ENCODE peak calls at places on chromosomes 13 and 19, in nine cellular contexts. One of them, this sample, is unnamed.

GRCh38 chr19:51090471-51090870 is 7.8 kb upstream of the KLK14 start:
- DNase-seq in thoracic aorta: no peak
- DNase-seq in breast epithelium: no peak
- DNase-seq in heart right ventricle: no peak
- DNase-seq in RWPE2: no peak
- DNase-seq in A673: no peak
- DNase-seq in esophagus muscularis mucosa: no peak
- DNase-seq in left ventricle myocardium inferior: no peak
- DNase-seq in hepatocyte: no peak
- DNase-seq in this sample: no peak

GRCh38 chr19:52664461-52664860 is 26.3 kb upstream of the ZNF83 start:
- DNase-seq in esophagus muscularis mucosa: no peak
- DNase-seq in breast epithelium: no peak
- DNase-seq in hepatocyte: no peak
- DNase-seq in A673: no peak
- DNase-seq in left ventricle myocardium inferior: no peak
- DNase-seq in heart right ventricle: no peak
- DNase-seq in RWPE2: no peak
- DNase-seq in thoracic aorta: no peak
- DNase-seq in this sample: no peak

GRCh38 chr13:114339779-114340534 is 25.7 kb downstream of the CHAMP1 start:
- DNase-seq in RWPE2: no peak
- DNase-seq in breast epithelium: no peak
- DNase-seq in A673: peak; percentile 78
- DNase-seq in thoracic aorta: no peak
- DNase-seq in esophagus muscularis mucosa: no peak
- DNase-seq in heart right ventricle: no peak
- DNase-seq in hepatocyte: no peak
- DNase-seq in left ventricle myocardium inferior: peak; percentile 18
- DNase-seq in this sample: peak; percentile 54

GRCh38 chr19:34282611-34283519 is 28.5 kb downstream of the GARRE1 start:
- DNase-seq in esophagus muscularis mucosa: no peak
- DNase-seq in RWPE2: no peak
- DNase-seq in breast epithelium: no peak
- DNase-seq in A673: no peak
- DNase-seq in left ventricle myocardium inferior: no peak
- DNase-seq in heart right ventricle: no peak
- DNase-seq in thoracic aorta: no peak
- DNase-seq in hepatocyte: no peak
- DNase-seq in this sample: no peak

GRCh38 chr13:42819712-42820111 is 38.3 kb downstream of the FAM216B start:
- DNase-seq in RWPE2: no peak
- DNase-seq in breast epithelium: no peak
- DNase-seq in heart right ventricle: no peak
- DNase-seq in left ventricle myocardium inferior: no peak
- DNase-seq in A673: peak; percentile 9
- DNase-seq in thoracic aorta: no peak
- DNase-seq in esophagus muscularis mucosa: no peak
- DNase-seq in hepatocyte: no peak
- DNase-seq in this sample: no peak

GRCh38 chr13:93652942-93653341 is 426.3 kb downstream of the GPC6 start:
- DNase-seq in breast epithelium: no peak
- DNase-seq in RWPE2: no peak
- DNase-seq in thoracic aorta: no peak
- DNase-seq in hepatocyte: no peak
- DNase-seq in A673: no peak
- DNase-seq in heart right ventricle: no peak
- DNase-seq in left ventricle myocardium inferior: no peak
- DNase-seq in esophagus muscularis mucosa: no peak
- DNase-seq in this sample: no peak

GRCh38 chr13:40329682-40330485 is 336.6 kb downstream of the FOXO1 start:
- DNase-seq in breast epithelium: no peak
- DNase-seq in esophagus muscularis mucosa: peak; percentile 87
- DNase-seq in RWPE2: no peak
- DNase-seq in thoracic aorta: no peak
- DNase-seq in A673: no peak
- DNase-seq in heart right ventricle: no peak
- DNase-seq in left ventricle myocardium inferior: no peak
- DNase-seq in hepatocyte: no peak
- DNase-seq in this sample: no peak

GRCh38 chr13:42969558-42970172 is 22.4 kb downstream of the EPSTI1 start:
- DNase-seq in breast epithelium: peak; percentile 27
- DNase-seq in esophagus muscularis mucosa: peak; percentile 42
- DNase-seq in heart right ventricle: peak; percentile 79
- DNase-seq in RWPE2: peak; percentile 62
- DNase-seq in thoracic aorta: peak; percentile 38
- DNase-seq in hepatocyte: peak; percentile 82
- DNase-seq in left ventricle myocardium inferior: peak; percentile 82
- DNase-seq in A673: peak; percentile 83
- DNase-seq in this sample: peak; percentile 76

GRCh38 chr19:43489979-43490599 is 14.5 kb downstream of the PHLDB3 start:
- DNase-seq in esophagus muscularis mucosa: no peak
- DNase-seq in left ventricle myocardium inferior: no peak
- DNase-seq in A673: no peak
- DNase-seq in hepatocyte: no peak
- DNase-seq in heart right ventricle: no peak
- DNase-seq in RWPE2: no peak
- DNase-seq in breast epithelium: no peak
- DNase-seq in thoracic aorta: no peak
- DNase-seq in this sample: no peak

GRCh38 chr19:54430306-54431254 is 15.3 kb downstream of the TTYH1 start:
- DNase-seq in A673: peak; percentile 81
- DNase-seq in breast epithelium: no peak
- DNase-seq in thoracic aorta: no peak
- DNase-seq in heart right ventricle: peak; percentile 72
- DNase-seq in RWPE2: no peak
- DNase-seq in left ventricle myocardium inferior: peak; percentile 47
- DNase-seq in esophagus muscularis mucosa: no peak
- DNase-seq in hepatocyte: peak; percentile 77
- DNase-seq in this sample: no peak

GRCh38 chr13:31982540-31982939 is 49.0 kb upstream of the FRY start:
- DNase-seq in A673: peak; percentile 50
- DNase-seq in RWPE2: peak; percentile 77
- DNase-seq in esophagus muscularis mucosa: no peak
- DNase-seq in breast epithelium: peak; percentile 87
- DNase-seq in left ventricle myocardium inferior: peak; percentile 68
- DNase-seq in hepatocyte: peak; percentile 70
- DNase-seq in heart right ventricle: peak; percentile 47
- DNase-seq in thoracic aorta: peak; percentile 36
- DNase-seq in this sample: peak; percentile 72

GRCh38 chr19:633786-634639 is 676 bp upstream of the POLRMT start:
- DNase-seq in heart right ventricle: no peak
- DNase-seq in A673: peak; percentile 43
- DNase-seq in thoracic aorta: no peak
- DNase-seq in breast epithelium: no peak
- DNase-seq in hepatocyte: no peak
- DNase-seq in RWPE2: no peak
- DNase-seq in left ventricle myocardium inferior: no peak
- DNase-seq in esophagus muscularis mucosa: no peak
- DNase-seq in this sample: no peak

GRCh38 chr19:18167975-18168645 is 5.5 kb upstream of the IFI30 start:
- DNase-seq in left ventricle myocardium inferior: peak; percentile 35
- DNase-seq in RWPE2: no peak
- DNase-seq in A673: peak; percentile 49
- DNase-seq in heart right ventricle: peak; percentile 37
- DNase-seq in esophagus muscularis mucosa: no peak
- DNase-seq in thoracic aorta: no peak
- DNase-seq in breast epithelium: no peak
- DNase-seq in hepatocyte: peak; percentile 63
- DNase-seq in this sample: no peak

GRCh38 chr13:57629821-57630235 is 1.7 kb upstream of the PCDH17 start:
- DNase-seq in RWPE2: peak; percentile 45
- DNase-seq in A673: peak; percentile 99
- DNase-seq in left ventricle myocardium inferior: peak; percentile 91
- DNase-seq in hepatocyte: peak; percentile 94
- DNase-seq in esophagus muscularis mucosa: peak; percentile 96
- DNase-seq in heart right ventricle: peak; percentile 90
- DNase-seq in breast epithelium: no peak
- DNase-seq in thoracic aorta: no peak
- DNase-seq in this sample: peak; percentile 97

GRCh38 chr13:55664178-55664577 is 1476.5 kb upstream of the PRR20A start:
- DNase-seq in A673: no peak
- DNase-seq in esophagus muscularis mucosa: no peak
- DNase-seq in breast epithelium: no peak
- DNase-seq in left ventricle myocardium inferior: no peak
- DNase-seq in hepatocyte: no peak
- DNase-seq in heart right ventricle: no peak
- DNase-seq in RWPE2: no peak
- DNase-seq in thoracic aorta: no peak
- DNase-seq in this sample: no peak

GRCh38 chr19:18657590-18658365 is 20.9 kb downstream of the KLHL26 start:
- DNase-seq in thoracic aorta: peak; percentile 41
- DNase-seq in hepatocyte: peak; percentile 51
- DNase-seq in left ventricle myocardium inferior: peak; percentile 75
- DNase-seq in RWPE2: no peak
- DNase-seq in A673: peak; percentile 40
- DNase-seq in heart right ventricle: peak; percentile 77
- DNase-seq in breast epithelium: no peak
- DNase-seq in esophagus muscularis mucosa: no peak
- DNase-seq in this sample: no peak

DNA sequence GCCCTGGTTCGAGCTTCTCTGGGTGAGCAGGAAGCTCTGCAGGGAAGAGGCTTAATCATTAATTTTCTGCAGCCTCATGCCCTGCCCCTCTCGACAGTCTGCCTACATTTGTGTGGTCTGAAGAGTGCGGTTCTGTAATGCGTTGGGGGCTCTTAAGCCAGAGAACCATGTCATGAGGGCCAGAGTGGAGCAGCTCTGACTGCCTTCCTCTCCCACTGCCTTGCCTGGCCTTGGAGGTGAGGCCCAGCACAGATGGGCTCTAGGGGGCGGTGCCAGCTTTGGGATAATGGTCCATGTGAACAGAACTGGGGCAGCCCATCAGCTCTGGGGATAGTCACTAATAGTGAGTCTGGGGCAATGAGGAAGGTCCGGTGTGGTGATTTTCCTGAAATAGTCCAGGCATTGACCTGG is 5.7 kb downstream of the FGF9 start:
- DNase-seq in hepatocyte: peak; percentile 54
- DNase-seq in thoracic aorta: no peak
- DNase-seq in heart right ventricle: no peak
- DNase-seq in A673: no peak
- DNase-seq in esophagus muscularis mucosa: no peak
- DNase-seq in left ventricle myocardium inferior: no peak
- DNase-seq in RWPE2: no peak
- DNase-seq in breast epithelium: no peak
- DNase-seq in this sample: peak; percentile 62
- H3K27me3 ChIP-seq in hepatocyte: peaks cover 18% of the 10 kb centered on the region
- H3K27me3 ChIP-seq in thoracic aorta: peaks cover 12% of the 10 kb centered on the region
- H3K27me3 ChIP-seq in heart right ventricle: peaks cover 70% of the 10 kb centered on the region
- H3K27me3 ChIP-seq in A673: peaks cover 58% of the 10 kb centered on the region
- H3K27me3 ChIP-seq in esophagus muscularis mucosa: peaks cover 44% of the 10 kb centered on the region
- H3K27me3 ChIP-seq in left ventricle myocardium inferior: peaks cover 74% of the 10 kb centered on the region
- H3K27me3 ChIP-seq in RWPE2: peaks cover 48% of the 10 kb centered on the region
- H3K27me3 ChIP-seq in breast epithelium: peaks cover 52% of the 10 kb centered on the region
- H3K27me3 ChIP-seq in this sample: no peaks in the 10 kb centered on the region

DNA sequence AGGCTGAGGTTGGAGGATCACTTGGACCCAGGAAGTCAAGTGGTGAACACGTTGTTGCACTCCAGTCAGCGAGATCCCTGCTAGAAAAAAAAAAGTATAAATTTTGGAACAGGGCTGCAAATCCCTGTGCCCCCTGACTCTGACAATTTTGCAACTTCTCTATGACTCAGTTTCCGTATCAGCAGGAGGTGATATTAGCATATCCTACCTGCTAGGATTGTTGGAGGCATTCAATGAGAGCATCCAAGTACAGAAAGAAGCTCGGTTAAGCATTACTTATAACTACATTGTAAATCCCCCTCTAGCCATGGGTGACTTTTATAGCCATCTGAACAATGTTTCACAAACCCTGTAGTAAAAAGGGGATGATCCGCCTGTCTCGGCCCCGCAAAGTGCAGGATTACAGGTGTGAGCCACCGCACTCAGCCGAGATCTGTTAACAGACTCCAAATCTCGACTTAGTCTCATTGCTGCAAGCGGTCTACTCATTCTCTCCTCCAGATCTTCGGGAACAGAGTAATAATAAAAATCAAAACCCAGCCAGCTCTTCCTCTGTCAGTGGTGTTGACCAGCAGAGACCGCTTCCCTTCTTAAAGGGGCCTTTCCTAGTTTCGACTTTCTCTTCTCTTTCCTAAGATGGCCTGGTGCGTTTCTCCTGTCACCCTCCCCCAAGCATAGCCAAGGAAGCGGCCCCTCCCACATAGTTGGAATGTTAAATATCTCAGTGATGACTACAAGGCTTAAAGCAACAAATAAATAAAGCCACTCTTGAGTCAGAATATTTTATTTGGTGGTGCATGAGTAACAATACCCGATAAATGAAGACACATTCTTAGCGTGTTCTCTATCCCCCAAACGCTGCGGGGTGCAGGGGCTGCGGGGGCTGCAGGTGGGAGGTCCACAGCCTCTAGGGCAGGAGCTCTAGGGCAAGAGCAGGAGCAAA is 10.3 kb upstream of the BICRA start:
- DNase-seq in RWPE2: peak; percentile 84
- DNase-seq in hepatocyte: peak; percentile 90
- DNase-seq in breast epithelium: peak; percentile 69
- DNase-seq in thoracic aorta: peak; percentile 55
- DNase-seq in heart right ventricle: no peak
- DNase-seq in esophagus muscularis mucosa: peak; percentile 95
- DNase-seq in A673: peak; percentile 85
- DNase-seq in left ventricle myocardium inferior: no peak
- DNase-seq in this sample: peak; percentile 70
- H3K27me3 ChIP-seq in RWPE2: no peaks in the 10 kb centered on the region
- H3K27me3 ChIP-seq in hepatocyte: no peaks in the 10 kb centered on the region
- H3K27me3 ChIP-seq in breast epithelium: no peaks in the 10 kb centered on the region
- H3K27me3 ChIP-seq in thoracic aorta: no peaks in the 10 kb centered on the region
- H3K27me3 ChIP-seq in heart right ventricle: no peaks in the 10 kb centered on the region
- H3K27me3 ChIP-seq in esophagus muscularis mucosa: no peaks in the 10 kb centered on the region
- H3K27me3 ChIP-seq in A673: no peaks in the 10 kb centered on the region
- H3K27me3 ChIP-seq in left ventricle myocardium inferior: no peaks in the 10 kb centered on the region
- H3K27me3 ChIP-seq in this sample: no peaks in the 10 kb centered on the region

GRCh38 chr13:27923794-27924528 is 4.2 kb downstream of the PDX1 start:
- DNase-seq in thoracic aorta: no peak
- DNase-seq in esophagus muscularis mucosa: no peak
- DNase-seq in hepatocyte: no peak
- DNase-seq in breast epithelium: no peak
- DNase-seq in left ventricle myocardium inferior: no peak
- DNase-seq in heart right ventricle: no peak
- DNase-seq in RWPE2: no peak
- DNase-seq in A673: no peak
- DNase-seq in this sample: no peak
- H3K27me3 ChIP-seq in thoracic aorta: peaks cover 7% of the 10 kb centered on the region
- H3K27me3 ChIP-seq in esophagus muscularis mucosa: peaks cover 81% of the 10 kb centered on the region
- H3K27me3 ChIP-seq in hepatocyte: peaks cover 100% of the 10 kb centered on the region
- H3K27me3 ChIP-seq in breast epithelium: peaks cover 100% of the 10 kb centered on the region
- H3K27me3 ChIP-seq in left ventricle myocardium inferior: peaks cover 100% of the 10 kb centered on the region
- H3K27me3 ChIP-seq in heart right ventricle: peaks cover 100% of the 10 kb centered on the region
- H3K27me3 ChIP-seq in RWPE2: peaks cover 100% of the 10 kb centered on the region
- H3K27me3 ChIP-seq in A673: peaks cover 100% of the 10 kb centered on the region
- H3K27me3 ChIP-seq in this sample: peaks cover 98% of the 10 kb centered on the region

DNA sequence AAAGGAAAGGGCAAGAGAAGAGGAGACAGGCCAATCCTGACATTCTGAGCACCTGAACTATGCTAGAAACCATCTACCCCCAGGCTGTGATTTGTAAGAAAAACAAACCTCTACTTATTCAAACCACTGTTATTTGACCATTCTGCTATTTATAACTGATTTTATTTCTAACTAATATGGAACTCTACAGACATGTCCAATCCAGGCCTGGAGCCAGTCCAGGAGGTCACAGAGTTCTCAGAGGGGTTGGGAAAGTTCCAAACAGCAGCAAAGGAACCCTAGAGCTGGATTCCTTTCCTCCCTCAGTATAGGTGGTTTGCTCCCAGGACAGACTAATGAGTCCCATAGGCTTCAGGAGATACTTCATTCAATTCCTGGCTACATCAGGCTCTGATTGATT is 24.2 kb downstream of the SIAH3 start:
- DNase-seq in heart right ventricle: peak; percentile 37
- DNase-seq in hepatocyte: no peak
- DNase-seq in RWPE2: no peak
- DNase-seq in left ventricle myocardium inferior: peak; percentile 47
- DNase-seq in esophagus muscularis mucosa: no peak
- DNase-seq in A673: no peak
- DNase-seq in breast epithelium: no peak
- DNase-seq in thoracic aorta: no peak
- DNase-seq in this sample: peak; percentile 78
- H3K27me3 ChIP-seq in heart right ventricle: no peaks in the 10 kb centered on the region
- H3K27me3 ChIP-seq in hepatocyte: no peaks in the 10 kb centered on the region
- H3K27me3 ChIP-seq in RWPE2: no peaks in the 10 kb centered on the region
- H3K27me3 ChIP-seq in left ventricle myocardium inferior: no peaks in the 10 kb centered on the region
- H3K27me3 ChIP-seq in esophagus muscularis mucosa: no peaks in the 10 kb centered on the region
- H3K27me3 ChIP-seq in A673: no peaks in the 10 kb centered on the region
- H3K27me3 ChIP-seq in breast epithelium: no peaks in the 10 kb centered on the region
- H3K27me3 ChIP-seq in thoracic aorta: no peaks in the 10 kb centered on the region
- H3K27me3 ChIP-seq in this sample: no peaks in the 10 kb centered on the region